ENCODE peak calls at places on chromosomes 5 and 9, in seven cellular contexts. A is T-helper 2 cell; L is RPMI8226; Y is cardiac muscle cell; X is iris pigment epithelial cell; O is activated T-helper 9 cell treated with anti-CD3 and anti-CD28 coated beads, Interleukin-2, amount 50 U/mL, for 16 hours; M is stimulated activated CD8-positive, alpha-beta memory T cell treated with anti-CD3 and anti-CD28 coated beads, Interleukin-4, amount 100 ng/mL, for 4 hours. K is an unnamed sample.

GRCh38 chr9:135794361-135794885 is 92.4 kb downstream of the KCNT1 start:
- DNase-seq in O (no peak), X (no peak), A (no peak), M (no peak), L (no peak), Y (no peak), K (no peak)

GRCh38 chr5:142770650-142771609 is 753 bp downstream of the ARHGAP26 start:
- DNase-seq in L (peak), M (peak), O (peak), X (peak), Y (peak), A (peak), K (no peak)

GRCh38 chr5:40984884-40985283 is 75.6 kb downstream of the C7 start:
- DNase-seq in O (no peak), X (peak), A (no peak), L (no peak), M (no peak), Y (peak), K (peak)

GRCh38 chr5:35811108-35811741 is 45.5 kb upstream of the IL7R start:
- DNase-seq in O (no peak), A (no peak), L (no peak), M (no peak), Y (no peak), X (peak), K (peak)

GRCh38 chr5:173968154-173968553 is 20.8 kb upstream of the C5orf47 start:
- DNase-seq in O (no peak), X (no peak), A (no peak), M (no peak), L (no peak), Y (no peak), K (no peak)

GRCh38 chr9:126953089-126953809 is 38.7 kb downstream of the RALGPS1 start:
- DNase-seq in Y (peak), M (no peak), A (no peak), O (no peak), L (no peak), X (peak), K (peak)

GRCh38 chr9:19411316-19411715 is 2.5 kb downstream of the ACER2 start:
- DNase-seq in A (no peak), M (no peak), Y (peak), X (peak), L (no peak), O (no peak), K (peak)

GRCh38 chr9:14313378-14313940 is 482 bp downstream of the NFIB start:
- DNase-seq in Y (no peak), A (no peak), X (peak), O (no peak), M (no peak), L (no peak), K (peak)

GRCh38 chr5:963673-964531 is 44.7 kb upstream of the NKD2 start:
- DNase-seq in A (no peak), Y (peak), O (no peak), M (no peak), X (peak), L (peak), K (peak)

GRCh38 chr5:257148-257547 is 14.3 kb upstream of the PDCD6 start:
- DNase-seq in M (no peak), X (no peak), A (no peak), Y (no peak), L (no peak), O (no peak), K (no peak)

GRCh38 chr9:212265-212664 is 2.4 kb upstream of the DOCK8 start:
- DNase-seq in M (no peak), X (no peak), Y (no peak), O (no peak), A (no peak), L (no peak), K (no peak)

GRCh38 chr9:134399435-134400056 is 73.3 kb downstream of the RXRA start:
- DNase-seq in M (no peak), Y (peak), L (peak), A (no peak), X (peak), O (no peak), K (peak)

GRCh38 chr9:26807161-26807560 is 85.4 kb downstream of the CAAP1 start:
- DNase-seq in O (no peak), L (no peak), Y (no peak), A (no peak), X (no peak), M (no peak), K (no peak)

GRCh38 chr5:84374568-84374967 is 10.1 kb downstream of the EDIL3 start:
- DNase-seq in M (no peak), Y (no peak), L (no peak), X (peak), O (no peak), A (no peak), K (no peak)

GRCh38 chr9:125990793-125991220 is 243.6 kb downstream of the PBX3 start:
- DNase-seq in L (no peak), A (no peak), X (no peak), O (no peak), M (no peak), Y (no peak), K (no peak)

GRCh38 chr9:16825364-16825763 is 45.1 kb downstream of the BNC2 start:
- DNase-seq in A (no peak), X (peak), Y (peak), M (no peak), L (no peak), O (no peak), K (peak)

GRCh38 chr5:82222597-82223574 is 55.3 kb downstream of the RPS23 start:
- DNase-seq in Y (peak), M (no peak), L (no peak), A (no peak), O (no peak), X (peak), K (no peak)

GRCh38 chr5:108259306-108259705 is 122.6 kb downstream of the FBXL17 start:
- DNase-seq in M (no peak), A (no peak), L (no peak), Y (peak), X (peak), O (no peak), K (peak)

GRCh38 chr5:2810644-2811043 is 59.2 kb upstream of the IRX2 start:
- DNase-seq in A (no peak), O (no peak), L (no peak), M (no peak), Y (no peak), X (no peak), K (no peak)

GRCh38 chr5:179146277-179146676 is 86.1 kb downstream of the ZNF354C start:
- DNase-seq in M (no peak), O (peak), Y (no peak), A (no peak), X (no peak), L (no peak), K (no peak)

GRCh38 chr5:150103678-150104549 is 17.6 kb upstream of the CSF1R start:
- DNase-seq in Y (no peak), A (no peak), L (no peak), M (no peak), X (no peak), O (no peak), K (no peak)

GRCh38 chr9:109385499-109385898 is 64.6 kb upstream of the EPB41L4B start:
- DNase-seq in L (no peak), A (no peak), O (no peak), Y (no peak), M (no peak), X (no peak), K (no peak)

GRCh38 chr5:32251864-32252458 is 60.8 kb downstream of the MTMR12 start:
- DNase-seq in Y (peak), A (no peak), X (peak), L (no peak), M (no peak), O (no peak), K (no peak)

GRCh38 chr9:27866741-27867140 is 293.5 kb upstream of the C9orf72 start:
- DNase-seq in L (no peak), X (no peak), A (no peak), Y (no peak), O (no peak), M (no peak), K (no peak)

GRCh38 chr5:21654-22233 is 70.2 kb upstream of the PLEKHG4B start:
- DNase-seq in A (no peak), M (no peak), L (peak), O (no peak), Y (peak), X (peak), K (peak)

GRCh38 chr9:126236273-126236672 is 90.4 kb upstream of the MVB12B start:
- DNase-seq in A (no peak), Y (no peak), X (no peak), O (no peak), L (no peak), M (no peak), K (no peak)

GRCh38 chr5:172479034-172479783 is 24.9 kb upstream of the SH3PXD2B start:
- DNase-seq in L (peak), A (no peak), O (peak), M (peak), Y (peak), X (peak), K (peak)

GRCh38 chr5:6994097-6994496 is 280.9 kb downstream of the TENT4A start:
- DNase-seq in L (no peak), O (no peak), A (no peak), M (no peak), X (no peak), Y (no peak), K (no peak)

GRCh38 chr9:18215626-18216025 is 258.3 kb upstream of the ADAMTSL1 start:
- DNase-seq in L (no peak), X (no peak), Y (no peak), O (no peak), M (no peak), A (no peak), K (no peak)

GRCh38 chr9:130466537-130467217 is 21.9 kb downstream of the ASS1 start:
- DNase-seq in O (no peak), A (no peak), L (no peak), M (no peak), X (no peak), Y (no peak), K (no peak)

GRCh38 chr9:137550958-137551655 is 572 bp upstream of the MRPL41 start:
- DNase-seq in M (peak), O (no peak), L (peak), Y (no peak), A (no peak), X (no peak), K (peak)

K was measured in IMR-90.